ENCODE peak calls at places on chromosome 18, in nine cellular contexts. Y, K, E, R, Z, U, X, B and S are unnamed samples. For H3K27me3, the result is how much of the 10 kb centered on the place peaks cover.

GRCh38 chr18:47422524-47422923 is 171.1 kb upstream of the SKOR2 start:
- DNase-seq in Y (no peak), K (no peak), E (no peak), R (peak), Z (no peak), U (no peak), X (no peak), B (no peak), S (no peak)

GRCh38 chr18:12836551-12836950 is 47.5 kb downstream of the PTPN2 start:
- DNase-seq in Y (no peak), K (no peak), E (no peak), R (no peak), Z (no peak), U (no peak), X (no peak), B (no peak), S (no peak)

GRCh38 chr18:7979714-7980113 is 412.6 kb downstream of the PTPRM start:
- DNase-seq in Y (no peak), K (no peak), E (no peak), R (no peak), Z (no peak), U (no peak), X (no peak), B (no peak), S (no peak)

GRCh38 chr18:31301201-31301655 is 16.7 kb upstream of the DSG1 start:
- DNase-seq in Y (no peak), K (no peak), E (no peak), R (peak), Z (no peak), U (no peak), X (peak), B (no peak), S (no peak)

GRCh38 chr18:28794459-28795245 is 617.7 kb upstream of the CDH2 start:
- DNase-seq in Y (no peak), K (peak), E (no peak), R (no peak), Z (no peak), U (peak), X (no peak), B (no peak), S (no peak)

GRCh38 chr18:78799382-78800089 is 180.1 kb upstream of the SALL3 start:
- DNase-seq in Y (no peak), K (no peak), E (no peak), R (no peak), Z (no peak), U (no peak), X (no peak), B (no peak), S (no peak)

GRCh38 chr18:49185636-49186035 is 234.9 kb upstream of the SMAD7 start:
- DNase-seq in Y (no peak), K (no peak), E (no peak), R (no peak), Z (no peak), U (no peak), X (no peak), B (no peak), S (no peak)

GRCh38 chr18:49850636-49851035 is 37.3 kb upstream of the ACAA2 start:
- DNase-seq in Y (no peak), K (no peak), E (no peak), R (no peak), Z (no peak), U (no peak), X (no peak), B (no peak), S (no peak)

GRCh38 chr18:29874519-29875098 is 1167.9 kb downstream of the DSC3 start:
- DNase-seq in Y (no peak), K (peak), E (no peak), R (peak), Z (no peak), U (peak), X (peak), B (no peak), S (no peak)

GRCh38 chr18:23237524-23238151 is 102.4 kb downstream of the CABLES1 start:
- DNase-seq in Y (peak), K (no peak), E (peak), R (peak), Z (no peak), U (no peak), X (no peak), B (peak), S (no peak)

DNA sequence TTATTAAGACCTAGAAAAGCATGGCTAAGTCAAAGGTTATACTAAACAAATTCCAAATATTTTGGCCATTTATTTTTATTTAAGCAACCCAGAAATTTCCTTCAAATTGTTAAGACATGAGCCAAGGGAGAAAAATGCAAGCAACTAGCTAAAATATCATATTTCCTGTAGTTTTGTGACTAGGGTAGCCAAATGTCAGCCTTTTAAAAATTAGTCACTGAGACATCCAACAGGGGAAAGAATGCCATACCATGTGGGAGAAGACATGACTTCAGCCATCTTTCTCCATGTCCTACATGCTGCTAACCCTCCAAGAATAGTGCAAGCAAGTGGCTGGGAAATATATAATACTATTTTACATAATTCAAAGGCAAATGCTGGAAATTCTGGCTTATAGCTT is 197.9 kb downstream of the DSEL start:
- DNase-seq in Y (no peak), K (peak), E (no peak), R (no peak), Z (no peak), U (no peak), X (no peak), B (no peak), S (no peak)
- TF ChIP-seq CTCF in Y (no peak), K (no peak), E (no peak), R (no peak), Z (no peak), U (no peak), X (no peak), B (no peak), S (no peak)

GRCh38 chr18:57437433-57437781 is 2.2 kb downstream of the ONECUT2 start:
- DNase-seq in Y (no peak), K (no peak), E (no peak), R (peak), Z (no peak), U (no peak), X (no peak), B (no peak), S (no peak)
- H3K4me3 ChIP-seq in Y (no peak), K (peak), E (peak), R (peak), Z (no peak), U (peak), X (peak), B (no peak), S (no peak)

GRCh38 chr18:59270689-59271257 is 2.5 kb downstream of the RAX start:
- DNase-seq in Y (no peak), K (no peak), E (no peak), R (peak), Z (no peak), U (no peak), X (no peak), B (no peak), S (no peak)

GRCh38 chr18:59271606-59272220 is 1.5 kb downstream of the RAX start:
- DNase-seq in Y (no peak), K (no peak), E (no peak), R (peak), Z (no peak), U (no peak), X (no peak), B (no peak), S (no peak)

GRCh38 chr18:59272971-59273935 is at the start of gene RAX:
- DNase-seq in Y (no peak), K (no peak), E (no peak), R (peak), Z (no peak), U (no peak), X (no peak), B (no peak), S (no peak)

GRCh38 chr18:59273936-59274928 is 978 bp upstream of the RAX start:
- DNase-seq in Y (no peak), K (no peak), E (no peak), R (peak), Z (no peak), U (no peak), X (no peak), B (no peak), S (no peak)

DNA sequence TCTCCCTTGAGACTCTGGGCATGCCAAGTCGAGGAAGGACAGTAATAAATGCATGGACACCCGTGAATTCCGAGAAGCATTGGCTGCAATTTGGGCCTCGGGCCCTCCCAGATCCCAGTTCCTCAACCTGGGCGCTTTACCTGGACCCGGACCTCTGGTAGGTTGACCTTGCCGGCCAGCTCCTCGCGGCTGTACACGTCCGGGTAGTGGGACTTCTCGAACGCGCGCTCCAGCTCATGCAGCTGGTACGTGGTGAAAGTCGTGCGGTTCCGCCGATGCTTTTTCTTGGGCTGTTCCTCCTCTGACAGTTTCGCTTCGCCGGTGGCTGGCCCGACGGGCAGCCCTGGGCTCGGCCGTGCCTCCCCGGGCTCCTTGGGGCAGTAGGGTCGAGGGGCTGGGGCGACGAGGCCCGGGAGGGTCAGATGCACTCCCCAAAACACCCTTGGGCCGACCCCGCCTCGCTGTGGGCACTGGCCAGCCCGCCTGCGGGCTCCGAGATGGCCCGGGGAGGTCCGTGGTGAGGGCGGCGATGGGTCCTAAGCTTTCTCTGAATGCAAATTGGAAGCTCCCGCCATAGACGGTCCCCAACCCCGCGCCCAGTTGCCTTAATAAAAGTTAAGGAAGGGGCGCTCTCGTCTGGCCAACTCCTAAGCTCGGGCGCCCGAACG is 899 bp downstream of the RAX start:
- DNase-seq in Y (no peak), K (no peak), E (no peak), R (peak), Z (no peak), U (no peak), X (no peak), B (no peak), S (no peak)
- H3K27me3 ChIP-seq in Y (under half), K (under half), E (under half), R (half or more), Z (half or more), U (under half), X (under half), B (under half), S (half or more)

GRCh38 chr18:58922995-58923394 is 58.3 kb downstream of the ZNF532 start:
- DNase-seq in Y (no peak), K (no peak), E (no peak), R (no peak), Z (no peak), U (no peak), X (no peak), B (no peak), S (no peak)
- TF ChIP-seq CTCF in Y (no peak), K (no peak), E (no peak), R (no peak), Z (no peak), U (no peak), X (no peak), B (no peak), S (no peak)

GRCh38 chr18:21117385-21118135 is 5.9 kb upstream of the ROCK1 start:
- DNase-seq in Y (no peak), K (no peak), E (no peak), R (peak), Z (no peak), U (no peak), X (no peak), B (no peak), S (no peak)
- H3K4me3 ChIP-seq in Y (no peak), K (no peak), E (no peak), R (peak), Z (no peak), U (no peak), X (no peak), B (no peak), S (no peak)